ENCODE peak calls at places on chromosomes 13 and 19, in seven cellular contexts. X is effector memory CD4-positive, alpha-beta T cell; L is colonic mucosa; D is right cardiac atrium; U is lower leg skin; P is IMR-90; M is tibial nerve. H is an unnamed sample.

GRCh38 chr13:44759222-44759721 is 183.1 kb upstream of the TSC22D1 start:
- DNase-seq in D (no peak), P (no peak), U (no peak), X (no peak), L (peak), M (no peak), H (no peak)

GRCh38 chr13:42996584-42996983 is 4.5 kb upstream of the EPSTI1 start:
- DNase-seq in L (no peak), X (no peak), U (no peak), P (peak), D (no peak), M (no peak), H (no peak)

GRCh38 chr13:75798353-75799245 is 162.5 kb downstream of the LMO7 start:
- DNase-seq in P (peak), X (no peak), U (no peak), L (peak), M (no peak), D (no peak), H (no peak)

GRCh38 chr13:43107780-43108179 is 84.4 kb downstream of the DNAJC15 start:
- DNase-seq in P (peak), D (no peak), M (no peak), U (no peak), L (no peak), X (no peak), H (no peak)

GRCh38 chr13:42247883-42248282 is 24.1 kb upstream of the AKAP11 start:
- DNase-seq in P (peak), L (no peak), D (no peak), U (no peak), X (no peak), M (no peak), H (no peak)

GRCh38 chr13:20721454-20722357 is 18.2 kb downstream of the IL17D start:
- DNase-seq in L (peak), P (peak), M (peak), U (no peak), D (peak), X (no peak), H (no peak)

GRCh38 chr19:33815410-33816340 is 19.0 kb downstream of the KCTD15 start:
- DNase-seq in U (no peak), P (peak), D (no peak), X (no peak), L (no peak), M (no peak), H (no peak)

GRCh38 chr13:65353951-65354350 is 1876.2 kb downstream of the PCDH9 start:
- DNase-seq in P (no peak), U (no peak), D (no peak), M (no peak), X (no peak), L (no peak), H (no peak)

GRCh38 chr19:10335149-10336053 is 2.1 kb upstream of the RAVER1 start:
- DNase-seq in P (no peak), M (no peak), D (peak), U (no peak), L (no peak), X (no peak), H (no peak)

GRCh38 chr19:31348416-31349159 is 648 bp downstream of the TSHZ3 start:
- DNase-seq in M (peak), U (no peak), X (no peak), D (no peak), P (no peak), L (no peak), H (no peak)

GRCh38 chr19:37983153-37983552 is 76.1 kb downstream of the SIPA1L3 start:
- DNase-seq in M (no peak), P (peak), U (no peak), L (no peak), X (no peak), D (no peak), H (no peak)

GRCh38 chr13:90686438-90686837 is 661.0 kb upstream of the MIR17HG start:
- DNase-seq in L (no peak), D (no peak), P (peak), U (peak), M (no peak), X (no peak), H (no peak)

GRCh38 chr19:8261347-8261746 is 46.8 kb downstream of the CD320 start:
- DNase-seq in U (no peak), P (no peak), M (no peak), L (no peak), D (no peak), X (no peak), H (no peak)

GRCh38 chr19:11197291-11198174 is at the start of gene KANK2:
- DNase-seq in L (peak), M (peak), X (peak), U (peak), P (peak), D (peak), H (no peak)

GRCh38 chr13:65638572-65639168 is 1591.5 kb downstream of the PCDH9 start:
- DNase-seq in L (no peak), M (peak), P (peak), U (no peak), D (no peak), X (no peak), H (no peak)

GRCh38 chr19:48722196-48722708 is 2.7 kb upstream of the MAMSTR start:
- DNase-seq in X (no peak), L (no peak), U (no peak), P (no peak), D (no peak), M (no peak), H (no peak)

GRCh38 chr19:48720613-48721296 is 1.2 kb upstream of the MAMSTR start:
- DNase-seq in L (peak), X (peak), M (peak), U (peak), D (peak), P (peak), H (peak)

GRCh38 chr19:48726573-48726972 is 7.0 kb upstream of the MAMSTR start:
- DNase-seq in U (no peak), L (no peak), D (no peak), X (no peak), M (no peak), P (no peak), H (no peak)

GRCh38 chr19:48728882-48729645 is 9.5 kb upstream of the MAMSTR start:
- DNase-seq in U (no peak), D (no peak), P (no peak), M (no peak), X (no peak), L (no peak), H (no peak)

DNA sequence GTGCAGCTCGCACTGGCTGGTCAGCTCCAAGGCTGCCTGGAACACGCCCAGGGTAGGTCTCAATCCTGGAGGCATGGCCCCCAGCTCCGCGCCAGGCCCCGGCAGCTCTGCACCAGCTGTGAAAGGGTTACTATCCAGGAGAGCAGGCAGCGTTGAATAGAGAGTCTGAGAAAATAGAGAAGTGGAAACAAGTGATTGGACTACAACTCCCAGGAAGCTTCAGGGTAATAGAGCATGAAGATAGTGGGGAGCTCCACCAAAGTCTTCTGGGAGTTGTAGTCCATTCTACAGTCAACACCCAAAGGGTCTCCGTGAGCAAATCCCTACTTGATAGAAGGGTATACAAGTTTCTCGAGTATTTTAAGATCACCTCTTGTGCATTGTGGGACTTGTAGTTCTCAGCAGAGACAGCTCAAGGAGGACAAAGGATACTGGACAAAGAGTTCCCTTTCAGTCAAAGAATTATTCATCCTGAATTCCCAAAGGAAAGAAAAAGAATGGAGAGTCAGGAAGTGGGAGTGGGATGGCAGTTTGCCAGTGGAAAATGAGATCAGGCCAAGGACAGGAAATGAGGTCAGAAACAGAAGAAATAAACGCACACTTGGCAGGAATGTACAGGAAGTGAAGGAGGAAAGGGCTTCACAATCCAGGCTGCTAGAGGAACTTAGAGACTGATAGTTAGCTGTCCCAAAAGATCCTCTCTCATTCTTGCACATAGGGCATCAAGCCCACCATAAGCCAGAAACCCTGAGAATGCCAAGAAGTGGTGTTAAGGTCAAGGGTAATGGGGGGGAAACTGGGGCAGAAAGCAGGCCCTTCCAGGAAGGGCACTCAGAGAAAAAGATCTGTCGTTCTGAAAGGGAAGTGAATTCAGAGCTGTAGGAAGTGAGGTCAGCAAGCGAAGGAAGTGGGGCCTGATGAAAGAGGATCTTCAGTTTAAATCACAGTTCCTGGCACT is 5.5 kb upstream of the MAMSTR start:
- DNase-seq in U (peak), D (peak), X (no peak), M (peak), P (peak), L (peak), H (no peak)
- H3K4me3 ChIP-seq in U (no peak), D (no peak), X (no peak), M (no peak), P (no peak), L (no peak), H (no peak)

DNA sequence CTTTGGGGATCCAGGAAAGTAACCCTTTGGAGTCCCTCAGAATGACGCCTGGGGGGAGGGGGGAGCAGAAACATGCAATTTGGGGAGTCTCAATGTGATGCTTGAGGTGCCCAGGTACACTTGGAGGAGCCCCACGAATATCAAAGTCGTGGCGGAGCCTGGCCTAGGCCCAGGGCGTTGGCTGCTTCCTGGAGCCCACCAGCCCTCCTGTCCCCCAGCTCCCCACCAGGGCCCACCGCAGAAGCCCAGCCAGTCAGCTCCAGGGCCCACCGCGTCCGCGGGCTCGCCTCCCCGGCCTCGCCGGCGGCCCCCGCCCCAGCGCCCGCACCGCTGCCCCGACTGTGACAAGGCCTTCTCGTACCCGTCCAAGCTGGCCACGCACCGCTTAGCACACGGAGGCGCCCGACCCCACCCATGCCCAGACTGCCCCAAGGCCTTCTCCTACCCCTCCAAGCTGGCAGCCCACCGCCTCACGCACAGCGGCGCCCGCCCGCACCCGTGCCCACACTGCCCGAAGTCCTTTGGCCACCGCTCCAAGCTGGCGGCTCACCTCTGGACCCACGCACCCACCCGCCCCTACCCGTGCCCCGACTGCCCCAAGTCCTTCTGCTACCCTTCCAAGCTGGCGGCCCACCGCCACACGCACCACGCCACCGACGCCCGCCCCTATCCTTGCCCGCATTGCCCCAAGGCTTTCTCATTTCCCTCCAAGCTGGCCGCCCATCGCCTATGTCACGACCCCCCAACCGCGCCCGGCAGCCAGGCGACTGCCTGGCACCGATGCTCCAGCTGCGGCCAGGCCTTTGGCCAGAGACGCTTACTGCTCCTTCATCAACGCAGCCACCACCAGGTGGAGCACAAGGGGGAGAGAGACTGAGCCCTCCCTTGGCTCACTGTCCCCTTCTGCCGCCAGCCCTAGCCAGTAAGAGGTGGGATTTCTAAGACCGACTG is 2.1 kb downstream of the ZNF575 start:
- DNase-seq in U (no peak), P (peak), M (peak), D (peak), L (peak), X (no peak), H (no peak)
- H3K4me3 ChIP-seq in U (no peak), P (no peak), M (no peak), D (no peak), L (no peak), X (no peak), H (no peak)

DNA sequence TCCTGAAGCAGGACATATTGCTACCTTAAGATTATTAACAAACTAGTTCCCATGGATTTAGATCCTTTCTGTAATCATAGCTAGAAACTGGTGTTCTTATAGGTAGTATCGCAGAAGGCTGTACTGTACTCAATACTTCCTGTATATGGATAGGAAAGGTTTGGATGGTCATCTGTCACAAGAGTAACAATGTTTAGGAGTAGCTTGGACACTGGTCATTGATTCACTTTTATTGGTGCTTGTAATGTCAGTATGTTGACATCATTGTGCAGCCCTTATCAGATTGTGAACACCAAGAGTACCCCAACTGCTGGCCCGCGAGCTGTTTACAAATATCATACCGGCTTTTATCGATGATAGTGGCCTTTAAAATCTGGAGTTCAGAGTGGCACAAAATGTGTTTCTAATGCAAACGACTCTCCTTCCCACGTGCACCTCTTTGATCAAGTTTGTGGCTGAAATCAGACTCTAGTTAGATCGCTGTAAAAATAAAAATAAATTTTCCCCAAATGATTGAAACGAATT is 605 bp upstream of the CDK8 start:
- DNase-seq in X (no peak), L (no peak), P (no peak), M (no peak), U (no peak), D (no peak), H (no peak)
- H3K4me3 ChIP-seq in X (peak), L (peak), P (peak), M (no peak), U (no peak), D (peak), H (peak)

GRCh38 chr13:24747248-24748151 is 16.5 kb upstream of the RNF17 start:
- DNase-seq in P (no peak), U (no peak), X (no peak), L (no peak), D (no peak), M (no peak), H (no peak)
- H3K4me3 ChIP-seq in P (peak), U (no peak), X (no peak), L (peak), D (peak), M (no peak), H (peak)

GRCh38 chr19:1862424-1863307 is 713 bp downstream of the KLF16 start:
- DNase-seq in X (peak), U (no peak), P (no peak), M (no peak), D (no peak), L (no peak), H (no peak)

GRCh38 chr19:1863638-1864479 is 480 bp upstream of the KLF16 start:
- DNase-seq in M (peak), U (peak), L (peak), P (peak), X (peak), D (peak), H (peak)

GRCh38 chr19:1862068-1862423 is 1.3 kb downstream of the KLF16 start:
- DNase-seq in P (no peak), L (no peak), M (no peak), X (no peak), U (no peak), D (no peak), H (no peak)

GRCh38 chr19:1864480-1865171 is 1.2 kb upstream of the KLF16 start:
- DNase-seq in D (peak), M (no peak), L (peak), P (peak), X (no peak), U (no peak), H (no peak)

GRCh38 chr19:1863308-1863637 is at the start of gene KLF16:
- DNase-seq in U (no peak), P (no peak), X (no peak), D (no peak), M (no peak), L (no peak), H (no peak)
- H3K4me3 ChIP-seq in U (peak), P (peak), X (peak), D (peak), M (peak), L (peak), H (peak)

GRCh38 chr19:18612051-18612771 is 459 bp upstream of the TMEM59L start:
- DNase-seq in P (no peak), U (no peak), L (no peak), X (no peak), M (no peak), D (no peak), H (no peak)

GRCh38 chr19:18612772-18613588 is at the start of gene TMEM59L:
- DNase-seq in U (no peak), M (no peak), P (no peak), L (no peak), X (peak), D (no peak), H (no peak)

GRCh38 chr19:18610556-18611326 is 1.9 kb upstream of the TMEM59L start:
- DNase-seq in D (no peak), U (no peak), M (no peak), P (no peak), X (no peak), L (no peak), H (no peak)

GRCh38 chr19:18610245-18610555 is 2.5 kb upstream of the TMEM59L start:
- DNase-seq in X (no peak), L (no peak), U (no peak), M (no peak), D (no peak), P (no peak), H (no peak)

GRCh38 chr19:18611327-18612050 is 1.2 kb upstream of the TMEM59L start:
- DNase-seq in X (no peak), M (no peak), U (no peak), P (no peak), L (no peak), D (no peak), H (no peak)
- H3K4me3 ChIP-seq in X (peak), M (no peak), U (no peak), P (no peak), L (no peak), D (peak), H (no peak)

DNA sequence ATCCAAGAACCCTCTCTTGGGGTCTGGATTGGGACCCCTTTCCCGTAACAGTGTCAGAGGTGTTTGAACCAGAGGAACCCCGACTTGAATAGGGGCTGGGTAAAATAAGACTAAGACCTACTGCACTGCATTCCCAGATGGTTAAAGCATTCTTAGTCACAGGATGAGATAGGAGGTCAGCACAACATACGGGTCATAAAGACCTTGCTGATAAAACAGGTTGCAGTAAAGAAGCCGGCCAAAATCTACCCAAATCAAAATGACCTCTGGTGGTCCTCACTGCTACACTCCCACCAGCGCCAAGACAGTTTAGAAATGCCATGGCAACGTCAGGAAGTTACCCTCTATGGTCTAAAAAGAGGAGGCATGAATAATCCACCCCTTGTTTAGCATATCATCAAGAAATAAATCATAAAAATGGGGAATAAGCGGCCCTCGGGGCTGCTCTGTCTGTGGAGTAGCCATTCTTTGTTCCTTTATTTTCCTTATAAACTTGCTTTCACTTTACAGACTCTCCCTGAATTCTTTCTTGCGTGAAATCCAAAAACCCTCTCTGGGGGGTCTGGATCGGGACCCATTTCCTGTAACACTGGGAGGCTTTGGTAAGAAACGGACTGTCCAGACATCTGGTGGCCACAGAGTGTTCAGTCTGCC is 4.4 kb upstream of the SIN3B start:
- DNase-seq in X (no peak), M (no peak), L (no peak), D (no peak), P (peak), U (no peak), H (no peak)
- H3K4me3 ChIP-seq in X (no peak), M (peak), L (peak), D (peak), P (peak), U (no peak), H (peak)

DNA sequence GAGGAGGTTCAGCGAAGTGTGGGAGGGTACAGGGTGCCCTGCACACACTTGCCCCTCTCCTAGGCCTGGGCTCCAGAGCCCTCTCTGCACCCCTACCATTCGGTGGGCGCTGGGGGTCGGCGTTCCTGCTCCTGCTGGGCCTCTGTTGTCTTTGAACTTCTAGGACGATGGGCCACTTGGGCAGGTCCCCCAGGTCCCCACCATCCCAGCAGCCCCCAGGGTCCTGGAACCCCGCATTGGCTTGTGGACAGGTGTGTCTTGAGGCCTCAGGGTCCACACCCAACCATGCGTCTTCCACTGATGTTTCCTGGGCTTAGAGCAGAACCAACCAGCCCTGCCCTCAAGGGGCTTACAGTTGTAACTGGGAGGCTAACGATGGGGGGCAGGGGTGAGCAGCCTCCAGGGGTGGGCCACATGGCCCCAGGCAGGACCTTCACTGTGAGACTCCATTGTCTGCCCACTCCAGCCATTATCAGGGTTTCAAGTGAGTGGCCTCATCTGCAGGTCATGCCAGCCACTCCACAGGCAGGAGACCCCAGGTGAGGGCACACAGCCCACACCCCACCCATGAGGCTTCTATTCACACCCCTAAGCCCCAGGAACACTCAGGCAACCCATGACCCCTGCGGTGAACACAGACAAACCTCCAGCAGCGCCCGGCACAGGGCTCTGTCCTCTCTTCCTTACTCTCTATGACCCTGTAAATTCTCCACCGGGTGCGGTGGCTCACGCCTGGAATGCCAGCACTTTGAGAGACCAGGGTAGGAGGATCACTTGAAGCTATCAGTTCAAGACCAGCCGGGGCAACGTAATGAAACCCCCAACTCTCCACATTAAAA is 2.0 kb upstream of the KLF16 start:
- DNase-seq in P (no peak), D (no peak), L (no peak), U (no peak), X (no peak), M (no peak), H (no peak)
- H3K4me3 ChIP-seq in P (no peak), D (no peak), L (peak), U (no peak), X (peak), M (peak), H (peak)